ENCODE peak calls at places on chromosomes 6 and 20, in six cellular contexts. Q is HEK293T, I is GM18507, M is iPS DF 19.7, C is fibroblast of the aortic adventitia, A is RPMI7951. X is an unnamed sample.

GRCh38 chr6:73565767-73566485 is 45.1 kb upstream of the EEF1A1 start:
- DNase-seq in A (peak), C (no peak), I (no peak), M (peak), Q (no peak), X (peak)

GRCh38 chr6:94394822-94395221 is 975.5 kb upstream of the EPHA7 start:
- DNase-seq in A (no peak), C (no peak), M (no peak), Q (no peak), I (no peak), X (no peak)

GRCh38 chr20:44017905-44018683 is 103.4 kb downstream of the TOX2 start:
- DNase-seq in A (peak), M (no peak), I (no peak), Q (peak), C (peak), X (peak)

GRCh38 chr20:24872291-24873014 is 76.6 kb upstream of the CST7 start:
- DNase-seq in Q (no peak), M (no peak), I (no peak), A (no peak), C (no peak), X (no peak)

GRCh38 chr20:37615507-37616425 is 78.1 kb upstream of the CTNNBL1 start:
- DNase-seq in Q (peak), I (peak), C (no peak), A (peak), M (no peak), X (no peak)

GRCh38 chr20:52552181-52552872 is 360.7 kb upstream of the ZFP64 start:
- DNase-seq in A (peak), M (peak), I (no peak), Q (no peak), C (peak), X (peak)

GRCh38 chr6:119037941-119038623 is 40.4 kb downstream of the FAM184A start:
- DNase-seq in Q (no peak), A (no peak), M (no peak), I (no peak), C (no peak), X (no peak)

GRCh38 chr20:53071833-53072232 is 99.7 kb downstream of the TSHZ2 start:
- DNase-seq in I (no peak), M (no peak), C (no peak), A (no peak), Q (no peak), X (no peak)

GRCh38 chr20:44717986-44718385 is 2.8 kb downstream of the CCN5 start:
- DNase-seq in Q (peak), C (no peak), M (no peak), A (no peak), I (no peak), X (no peak)

GRCh38 chr6:135159531-135159930 is 21.6 kb upstream of the MYB start:
- DNase-seq in M (no peak), C (no peak), Q (no peak), I (no peak), A (no peak), X (no peak)

GRCh38 chr20:48819813-48820648 is 7.8 kb downstream of the PREX1 start:
- DNase-seq in I (no peak), C (no peak), M (no peak), Q (no peak), A (no peak), X (peak)

GRCh38 chr6:44264154-44265002 is 973 bp downstream of the NFKBIE start:
- DNase-seq in A (no peak), I (peak), M (no peak), C (no peak), Q (no peak), X (no peak)

GRCh38 chr6:34696739-34697543 is at the start of gene ILRUN:
- DNase-seq in A (peak), M (peak), I (peak), Q (peak), C (peak), X (peak)